ENCODE peak calls at places on chromosomes 1 and 21, in five cellular contexts. Z is HFFc6, X is GM13977, N is AG09319, C is omental fat pad. U is an unnamed sample.

GRCh38 chr1:91712981-91713841 is 172.7 kb downstream of the TGFBR3 start:
- DNase-seq in Z (peak; percentile 3), X (peak; percentile 53), N (no peak), C (no peak), U (peak; percentile 74)

GRCh38 chr1:214840366-214840765 is 237.4 kb downstream of the CENPF start:
- DNase-seq in Z (no peak), X (no peak), N (no peak), C (no peak), U (no peak)

GRCh38 chr1:109642610-109643009 is 13.3 kb upstream of the GSTM4 start:
- DNase-seq in Z (peak; percentile 40), X (no peak), N (no peak), C (no peak), U (no peak)

GRCh38 chr21:41701749-41702148 is 65.1 kb downstream of the RIPK4 start:
- DNase-seq in Z (no peak), X (no peak), N (no peak), C (no peak), U (no peak)

GRCh38 chr1:169527461-169528213 is 41.9 kb upstream of the SLC19A2 start:
- DNase-seq in Z (no peak), X (no peak), N (no peak), C (no peak), U (no peak)

GRCh38 chr1:236165238-236165981 is 23.1 kb downstream of the GPR137B start:
- DNase-seq in Z (no peak), X (no peak), N (no peak), C (no peak), U (no peak)

GRCh38 chr1:53272349-53272748 is 34.0 kb upstream of the MAGOH start:
- DNase-seq in Z (no peak), X (no peak), N (no peak), C (no peak), U (no peak)

GRCh38 chr1:228090613-228091081 is 8.1 kb downstream of the ARF1 start:
- DNase-seq in Z (no peak), X (no peak), N (no peak), C (no peak), U (peak; percentile 1)

DNA sequence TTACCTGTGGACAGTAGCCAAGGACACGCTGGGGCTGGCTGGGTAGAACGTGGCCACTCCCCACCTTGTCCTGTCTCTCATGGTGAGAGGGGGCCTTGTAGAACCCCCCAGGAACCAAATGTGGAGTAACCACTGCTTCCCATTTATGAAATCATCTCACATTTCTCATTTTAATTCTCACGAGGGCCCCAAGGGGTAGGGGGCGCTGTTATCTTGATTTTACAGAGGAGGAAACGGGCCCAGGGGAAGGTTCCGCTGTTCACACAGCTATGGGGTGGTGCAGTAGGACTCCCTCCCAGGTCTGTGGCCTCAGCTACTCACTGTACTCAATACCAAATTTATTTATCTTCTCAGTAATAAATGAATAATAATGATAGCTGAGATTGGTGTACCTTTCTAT is 5.5 kb downstream of the SMPDL3B start:
- DNase-seq in Z (no peak), X (peak; percentile 62), N (no peak), C (no peak), U (peak; percentile 89)
- TF ChIP-seq CTCF in Z (peak; percentile 70), X (peak; percentile 47), N (peak; percentile 28), C (no peak), U (peak; percentile 82)

DNA sequence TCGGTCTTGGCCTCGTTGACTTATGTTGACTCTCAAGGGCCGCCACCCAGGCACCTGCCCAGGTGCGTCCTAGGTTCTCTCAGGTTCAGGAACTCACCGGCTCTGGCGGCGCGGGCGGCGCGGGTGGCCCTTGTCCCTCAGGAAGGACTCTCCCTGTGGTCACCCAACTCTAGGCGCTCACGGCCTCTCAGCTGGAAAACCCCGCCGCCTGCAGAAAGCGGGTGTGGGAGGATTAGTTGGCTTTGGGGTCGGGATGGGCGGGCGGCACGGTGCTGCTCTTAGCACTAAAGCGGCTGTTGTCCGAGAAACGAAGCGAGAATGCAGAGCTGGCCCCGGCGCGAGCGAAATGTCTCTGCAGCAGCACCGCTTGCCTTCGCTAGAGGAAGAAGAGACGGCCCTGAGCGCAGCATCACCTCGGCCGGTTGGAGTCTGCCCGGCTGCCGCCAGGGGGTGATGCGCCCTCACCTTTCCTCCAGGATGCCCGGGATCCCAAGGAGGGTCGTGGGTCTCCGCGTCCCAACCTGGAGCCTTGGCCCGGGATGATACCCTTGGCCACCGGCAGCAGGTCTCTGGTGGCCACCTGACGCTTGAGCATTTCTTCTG is 8.1 kb upstream of the TADA1 start:
- DNase-seq in Z (no peak), X (peak; percentile 31), N (no peak), C (no peak), U (peak; percentile 58)
- TF ChIP-seq CTCF in Z (peak; percentile 76), X (peak; percentile 72), N (peak; percentile 52), C (no peak), U (peak; percentile 75)

DNA sequence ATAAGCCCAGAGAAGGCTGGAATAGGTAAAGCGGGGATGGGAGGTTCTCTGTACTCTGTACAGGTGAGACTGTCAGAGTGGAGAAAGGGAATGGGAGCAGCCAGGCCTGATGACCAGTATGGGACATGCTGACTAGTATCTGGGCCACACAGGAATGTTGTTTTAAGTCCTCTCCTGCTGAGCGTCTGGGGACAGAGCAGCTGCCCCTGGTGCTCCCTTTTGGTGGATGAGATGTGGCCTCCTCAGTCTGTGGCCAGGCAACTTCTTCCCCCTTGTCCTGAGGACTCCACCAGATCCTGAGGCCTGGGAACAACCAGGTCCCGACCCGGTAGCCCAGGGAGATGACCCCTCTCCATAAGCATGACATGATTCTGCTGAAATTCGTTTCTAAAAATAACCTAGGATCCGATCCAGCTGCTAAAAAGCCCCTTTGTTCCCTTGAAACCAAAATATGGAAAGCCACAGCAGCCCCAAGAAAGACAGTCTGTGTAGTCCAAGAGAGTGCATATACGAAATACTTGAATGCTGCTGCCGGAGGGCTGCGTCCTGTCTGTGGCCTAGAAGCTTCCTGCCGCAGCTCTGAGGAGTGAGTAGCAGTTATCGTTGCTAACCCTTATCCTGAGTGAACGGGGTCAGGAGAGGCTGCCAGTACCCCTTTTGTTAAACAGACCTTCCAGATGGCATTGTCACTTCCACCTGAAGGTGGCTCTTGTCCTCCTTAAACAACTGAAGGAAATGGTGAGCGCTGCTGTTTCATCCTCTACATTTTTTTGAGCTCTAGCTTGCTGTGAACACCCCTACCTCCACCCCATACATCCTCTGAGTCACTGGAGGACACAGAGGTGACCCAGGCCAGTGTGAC is 47.1 kb downstream of the ATP2B4 start:
- DNase-seq in Z (peak; percentile 96), X (peak; percentile 53), N (peak; percentile 62), C (peak; percentile 32), U (peak; percentile 84)
- TF ChIP-seq CTCF in Z (peak; percentile 69), X (peak; percentile 24), N (peak; percentile 14), C (no peak), U (peak; percentile 43)

DNA sequence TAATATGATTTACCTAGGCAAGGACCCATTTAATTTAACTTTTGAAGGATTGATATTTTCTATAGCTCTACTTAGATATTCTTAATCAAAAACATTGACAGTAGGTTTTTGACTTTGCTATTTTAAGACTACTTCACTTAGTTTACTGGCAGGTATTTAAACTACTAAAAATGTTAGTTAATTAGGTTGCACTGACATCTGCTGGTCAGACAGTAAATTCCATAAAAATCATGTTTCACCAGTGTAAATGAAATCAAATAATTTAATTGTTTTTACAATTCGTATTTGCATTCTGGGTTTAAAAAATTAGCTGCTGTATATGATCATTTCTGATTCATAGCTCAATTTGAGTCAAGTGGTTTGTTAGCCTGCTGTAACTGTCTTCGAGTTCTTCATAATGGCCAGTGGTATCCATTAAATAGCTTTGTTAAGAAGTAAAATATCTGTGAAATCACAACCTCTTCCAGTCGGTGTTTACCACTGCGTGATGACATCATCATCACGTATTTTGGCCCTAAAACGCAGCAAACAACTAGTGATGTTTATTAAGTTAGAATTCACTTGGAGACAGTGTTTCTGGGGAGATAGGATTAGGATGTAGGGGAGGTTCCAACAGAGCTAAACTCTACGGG is 26.2 kb downstream of the EXTL2 start:
- DNase-seq in Z (peak; percentile 62), X (no peak), N (peak; percentile 15), C (no peak), U (no peak)
- TF ChIP-seq CTCF in Z (peak; percentile 89), X (peak; percentile 64), N (peak; percentile 45), C (no peak), U (peak; percentile 64)

DNA sequence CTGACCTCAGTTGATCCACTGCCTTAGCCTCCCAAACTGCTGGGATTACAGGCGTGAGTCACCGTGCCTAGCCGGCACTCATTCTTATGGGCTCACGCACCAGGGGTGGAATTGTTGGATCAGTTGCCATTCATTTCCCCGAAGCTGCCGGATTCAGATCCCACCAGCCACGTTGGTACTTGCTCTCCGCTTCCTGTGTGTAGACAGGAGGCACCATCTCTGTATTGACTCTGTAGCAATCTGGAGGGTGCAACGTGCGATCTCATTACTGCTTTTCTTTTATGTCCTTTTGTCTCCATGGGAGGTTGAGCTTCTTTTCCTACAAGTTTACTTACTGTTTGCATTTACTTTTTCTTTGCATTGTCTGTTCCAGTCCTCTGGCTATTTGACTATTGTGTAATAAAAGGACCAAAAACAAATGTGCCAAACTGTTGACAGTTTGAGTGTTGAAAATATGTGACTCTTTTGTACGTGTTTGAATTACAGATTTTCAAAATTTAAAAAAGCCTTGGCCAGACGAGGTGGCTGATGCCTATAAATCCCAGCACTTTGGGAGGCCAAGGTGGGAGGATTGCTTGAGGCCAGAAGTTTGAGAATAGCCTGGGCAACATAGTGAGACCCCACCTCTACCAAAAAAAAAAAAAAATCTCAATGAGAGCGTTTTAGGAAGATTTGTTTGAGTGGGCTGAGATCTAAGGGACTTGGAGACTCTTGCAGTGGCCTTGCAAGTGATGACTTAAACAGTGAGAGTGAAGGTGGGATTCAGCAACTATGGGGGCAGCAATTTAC is 39.1 kb downstream of the SPSB1 start:
- DNase-seq in Z (no peak), X (no peak), N (no peak), C (no peak), U (no peak)
- TF ChIP-seq CTCF in Z (no peak), X (no peak), N (no peak), C (no peak), U (no peak)

U was measured in activated CD8-positive, alpha-beta T cell treated with anti-CD3 and anti-CD28 coated beads for 36 hours.